ENCODE peak calls at places on chromosomes 2 and 18, in eight cellular contexts. H is RWPE2; K is lower lobe of right lung; R is ascending aorta; Z is tibial nerve; N is CD8-positive, alpha-beta T cell; V is bronchial epithelial cell; Y is PC-9. O is an unnamed sample.

GRCh38 chr2:96353032-96353561 is 17.5 kb downstream of the NCAPH start:
- DNase-seq in H (no peak), R (peak; percentile 82), Y (no peak), K (no peak), Z (no peak), N (no peak), V (no peak), O (no peak)

GRCh38 chr2:12718662-12719399 is 2.1 kb downstream of the TRIB2 start:
- DNase-seq in N (peak; percentile 37), Z (no peak), V (no peak), K (no peak), R (no peak), Y (no peak), H (no peak), O (no peak)

GRCh38 chr18:13628211-13628610 is 98.1 kb downstream of the FAM210A start:
- DNase-seq in V (no peak), Y (no peak), K (no peak), R (no peak), H (no peak), N (no peak), Z (no peak), O (no peak)

GRCh38 chr2:26988165-26988879 is 17.9 kb downstream of the MAPRE3 start:
- DNase-seq in R (no peak), H (no peak), K (no peak), Z (no peak), N (no peak), Y (no peak), V (peak; percentile 40), O (no peak)

GRCh38 chr2:185757356-185757755 is 18.8 kb downstream of the FSIP2 start:
- DNase-seq in V (peak; percentile 93), H (no peak), N (no peak), K (no peak), R (no peak), Y (no peak), Z (no peak), O (no peak)

GRCh38 chr2:226048625-226049024 is 649.1 kb downstream of the NYAP2 start:
- DNase-seq in Y (peak; percentile 20), R (no peak), Z (no peak), V (peak; percentile 76), N (no peak), K (no peak), H (no peak), O (no peak)

GRCh38 chr2:200185575-200186103 is 120.9 kb upstream of the SPATS2L start:
- DNase-seq in H (no peak), N (no peak), Z (no peak), K (no peak), Y (no peak), R (no peak), V (no peak), O (no peak)

GRCh38 chr2:174914894-174915760 is 90.1 kb downstream of the CHN1 start:
- DNase-seq in Z (no peak), H (no peak), V (no peak), K (no peak), R (no peak), N (no peak), Y (no peak), O (no peak)

GRCh38 chr2:241616168-241617125 is 20.5 kb downstream of the THAP4 start:
- DNase-seq in N (no peak), Y (no peak), H (no peak), K (no peak), R (no peak), Z (no peak), V (no peak), O (no peak)

GRCh38 chr2:241618296-241618805 is 18.6 kb downstream of the THAP4 start:
- DNase-seq in Y (no peak), R (no peak), K (no peak), H (no peak), N (no peak), V (no peak), Z (no peak), O (no peak)

GRCh38 chr2:241615522-241616052 is 21.4 kb downstream of the THAP4 start:
- DNase-seq in H (no peak), N (no peak), R (no peak), K (no peak), Z (no peak), V (no peak), Y (no peak), O (no peak)

GRCh38 chr2:241618836-241619235 is 18.1 kb downstream of the THAP4 start:
- DNase-seq in R (no peak), V (no peak), K (no peak), Z (no peak), Y (no peak), N (no peak), H (no peak), O (no peak)

DNA sequence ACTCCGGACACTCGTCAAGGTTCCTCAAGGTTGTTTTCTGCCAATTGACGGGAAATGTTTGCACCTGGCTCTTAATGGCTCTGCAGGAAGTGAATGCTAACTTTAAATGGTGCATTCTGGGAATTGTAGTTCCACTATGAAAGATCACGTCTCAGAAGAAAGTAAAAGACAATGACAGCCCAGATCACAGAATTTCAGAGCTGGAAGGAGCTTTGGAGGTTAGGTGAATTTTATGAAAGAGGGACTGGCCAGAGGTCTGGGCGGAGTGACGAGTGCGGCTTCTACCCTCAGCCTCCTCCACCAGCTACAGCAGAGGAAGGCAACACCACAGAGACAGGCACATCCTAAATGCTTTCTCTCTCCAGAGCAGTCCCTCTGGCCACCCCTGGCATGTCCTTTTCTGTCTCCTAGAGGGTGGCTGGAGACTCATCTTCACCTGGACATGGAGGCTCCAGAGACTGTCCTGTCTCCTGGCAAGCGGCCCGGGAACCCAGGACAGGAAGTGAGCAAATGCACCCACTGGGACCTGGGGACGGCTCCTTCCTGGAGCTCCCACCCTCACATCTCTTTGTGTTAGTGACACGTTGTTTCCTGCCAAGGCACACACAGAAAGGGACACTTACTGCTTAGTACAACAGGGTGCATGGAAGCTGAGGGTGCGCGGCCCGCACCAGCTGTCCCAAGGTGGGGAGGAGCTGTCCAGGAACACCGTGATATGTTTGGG is 19.4 kb downstream of the THAP4 start:
- DNase-seq in K (peak; percentile 61), H (no peak), Z (no peak), V (peak; percentile 39), R (no peak), Y (no peak), N (peak; percentile 30), O (no peak)
- H3K4me3 ChIP-seq in K (peak overlapping the region; percentile 47), H (no peak overlapping the region), Z (peak overlapping the region; percentile 11), V (no peak overlapping the region), R (peak overlapping the region; percentile 20), Y (no peak overlapping the region), N (peak overlapping the region; percentile 73), O (no peak overlapping the region)

DNA sequence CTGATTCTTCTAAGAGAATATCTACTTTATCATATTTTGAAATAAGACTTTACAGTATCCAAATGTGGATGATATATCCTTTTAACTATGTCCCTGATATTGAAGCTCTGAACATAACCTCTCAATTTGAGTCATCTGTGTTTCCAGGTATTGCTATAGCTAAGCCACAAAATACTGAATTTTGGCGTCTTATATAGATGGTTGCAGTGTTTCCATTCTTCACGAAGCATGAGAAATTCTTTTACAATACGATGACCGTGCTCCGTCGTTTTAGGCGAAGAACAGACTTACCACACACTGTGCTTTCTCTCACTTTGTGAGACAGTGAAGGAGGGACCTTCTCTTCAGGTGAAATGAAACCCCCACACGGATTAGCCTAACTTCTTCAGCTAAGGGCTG is 45.3 kb downstream of the LRRFIP1 start:
- DNase-seq in Y (no peak), H (no peak), R (no peak), Z (no peak), N (no peak), K (no peak), V (no peak), O (no peak)
- H3K4me3 ChIP-seq in Y (no peak overlapping the region), H (no peak overlapping the region), R (no peak overlapping the region), Z (no peak overlapping the region), N (peak overlapping the region; percentile 63), K (no peak overlapping the region), V (no peak overlapping the region), O (no peak overlapping the region)

GRCh38 chr2:219436491-219436890 is 1.8 kb downstream of the SPEG start:
- DNase-seq in V (no peak), Z (no peak), N (no peak), K (no peak), R (no peak), Y (no peak), H (no peak), O (no peak)

GRCh38 chr2:219435701-219436100 is 1.1 kb downstream of the SPEG start:
- DNase-seq in Y (no peak), V (no peak), H (no peak), K (no peak), N (no peak), Z (no peak), R (no peak), O (no peak)

GRCh38 chr2:219434468-219434717 is 250 bp upstream of the SPEG start:
- DNase-seq in R (no peak), V (no peak), Z (no peak), N (no peak), H (no peak), Y (no peak), K (no peak), O (no peak)

GRCh38 chr2:219433666-219434467 is 776 bp upstream of the SPEG start:
- DNase-seq in Z (no peak), R (no peak), Y (no peak), H (no peak), K (no peak), N (no peak), V (no peak), O (peak; percentile 47)

DNA sequence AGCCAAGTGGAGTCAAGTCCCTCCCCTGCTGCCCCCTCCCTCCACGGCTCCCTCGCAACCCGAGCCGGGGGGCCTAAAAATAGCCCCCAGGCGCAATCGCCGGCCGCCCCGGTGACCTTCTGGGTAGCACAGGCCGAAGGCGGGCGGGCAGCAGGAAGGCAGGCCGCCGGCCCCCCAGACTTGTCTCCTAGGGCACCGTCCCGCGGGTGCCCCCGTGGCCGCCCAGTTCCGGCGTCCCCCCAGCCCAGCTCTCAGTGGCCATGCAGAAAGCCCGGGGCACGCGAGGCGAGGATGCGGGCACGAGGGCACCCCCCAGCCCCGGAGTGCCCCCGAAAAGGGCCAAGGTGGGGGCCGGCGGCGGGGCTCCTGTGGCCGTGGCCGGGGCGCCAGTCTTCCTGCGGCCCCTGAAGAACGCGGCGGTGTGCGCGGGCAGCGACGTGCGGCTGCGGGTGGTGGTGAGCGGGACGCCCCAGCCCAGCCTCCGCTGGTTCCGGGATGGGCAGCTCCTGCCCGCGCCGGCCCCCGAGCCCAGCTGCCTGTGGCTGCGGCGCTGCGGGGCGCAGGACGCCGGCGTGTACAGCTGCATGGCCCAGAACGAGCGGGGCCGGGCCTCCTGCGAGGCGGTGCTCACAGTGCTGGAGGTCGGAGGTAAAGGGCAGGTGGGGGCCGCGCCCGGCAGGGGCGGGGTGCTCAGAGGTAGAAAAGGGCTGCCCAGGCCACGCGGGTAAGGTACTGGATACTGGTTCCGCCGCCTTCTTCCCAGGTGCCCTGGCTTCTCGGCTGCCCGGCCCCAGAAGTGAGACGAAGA is at the start of gene SPEG:
- DNase-seq in K (no peak), V (no peak), H (peak; percentile 54), Y (no peak), R (no peak), Z (no peak), N (no peak), O (no peak)
- H3K4me3 ChIP-seq in K (no peak within 1 kb of the TSS), V (no peak within 1 kb of the TSS), H (no peak within 1 kb of the TSS), Y (no peak within 1 kb of the TSS), R (peak within 1 kb of the TSS; percentile 58), Z (peak within 1 kb of the TSS; percentile 34), N (no peak within 1 kb of the TSS), O (no peak within 1 kb of the TSS)

GRCh38 chr2:34838408-34838807 is 1239.3 kb upstream of the FAM98A start:
- DNase-seq in V (no peak), R (no peak), H (no peak), Y (no peak), Z (no peak), K (no peak), N (no peak), O (no peak)

GRCh38 chr2:34831096-34831495 is 1232.0 kb upstream of the FAM98A start:
- DNase-seq in Z (no peak), V (no peak), N (no peak), K (no peak), R (no peak), H (no peak), Y (no peak), O (no peak)

GRCh38 chr2:34836361-34836760 is 1237.3 kb upstream of the FAM98A start:
- DNase-seq in K (no peak), N (no peak), Z (no peak), Y (no peak), R (no peak), H (no peak), V (peak; percentile 31), O (no peak)
- H3K4me3 ChIP-seq in K (no peak overlapping the region), N (no peak overlapping the region), Z (no peak overlapping the region), Y (no peak overlapping the region), R (no peak overlapping the region), H (no peak overlapping the region), V (no peak overlapping the region), O (no peak overlapping the region)